ENCODE peak calls at places on chromosomes 6 and 20, in four cellular contexts. One of them, this sample, is unnamed.

GRCh38 chr20:3805594-3806264 is 9.6 kb downstream of the CDC25B start:
- DNase-seq in skeletal muscle cell: peak
- DNase-seq in stimulated activated CD4-positive, alpha-beta T cell treated with anti-CD3 and anti-CD28 coated beads, Interleukin-2, amount 100 ng/mL, for 48 hours: no peak
- DNase-seq in AG10803: peak
- DNase-seq in this sample: no peak

GRCh38 chr20:58287638-58288037 is 21.9 kb upstream of the RAB22A start:
- DNase-seq in AG10803: no peak
- DNase-seq in skeletal muscle cell: no peak
- DNase-seq in stimulated activated CD4-positive, alpha-beta T cell treated with anti-CD3 and anti-CD28 coated beads, Interleukin-2, amount 100 ng/mL, for 48 hours: no peak
- DNase-seq in this sample: no peak

GRCh38 chr20:31675828-31676533 is 38.3 kb downstream of the COX4I2 start:
- DNase-seq in stimulated activated CD4-positive, alpha-beta T cell treated with anti-CD3 and anti-CD28 coated beads, Interleukin-2, amount 100 ng/mL, for 48 hours: peak
- DNase-seq in skeletal muscle cell: no peak
- DNase-seq in AG10803: no peak
- DNase-seq in this sample: no peak

GRCh38 chr20:1761116-1761515 is 103.5 kb upstream of the SIRPG start:
- DNase-seq in stimulated activated CD4-positive, alpha-beta T cell treated with anti-CD3 and anti-CD28 coated beads, Interleukin-2, amount 100 ng/mL, for 48 hours: no peak
- DNase-seq in skeletal muscle cell: peak
- DNase-seq in AG10803: peak
- DNase-seq in this sample: no peak

GRCh38 chr6:155273438-155273837 is 9.6 kb downstream of the CLDN20 start:
- DNase-seq in AG10803: peak
- DNase-seq in skeletal muscle cell: peak
- DNase-seq in stimulated activated CD4-positive, alpha-beta T cell treated with anti-CD3 and anti-CD28 coated beads, Interleukin-2, amount 100 ng/mL, for 48 hours: no peak
- DNase-seq in this sample: peak

GRCh38 chr20:36344517-36345132 is 38.5 kb downstream of the DLGAP4 start:
- DNase-seq in stimulated activated CD4-positive, alpha-beta T cell treated with anti-CD3 and anti-CD28 coated beads, Interleukin-2, amount 100 ng/mL, for 48 hours: peak
- DNase-seq in skeletal muscle cell: peak
- DNase-seq in AG10803: peak
- DNase-seq in this sample: peak

GRCh38 chr6:26232306-26232949 is 132.6 kb upstream of the BTN3A2 start:
- DNase-seq in skeletal muscle cell: no peak
- DNase-seq in stimulated activated CD4-positive, alpha-beta T cell treated with anti-CD3 and anti-CD28 coated beads, Interleukin-2, amount 100 ng/mL, for 48 hours: no peak
- DNase-seq in AG10803: no peak
- DNase-seq in this sample: no peak

GRCh38 chr6:34161857-34162515 is 16.1 kb upstream of the GRM4 start:
- DNase-seq in AG10803: no peak
- DNase-seq in skeletal muscle cell: no peak
- DNase-seq in stimulated activated CD4-positive, alpha-beta T cell treated with anti-CD3 and anti-CD28 coated beads, Interleukin-2, amount 100 ng/mL, for 48 hours: no peak
- DNase-seq in this sample: no peak

GRCh38 chr20:17636523-17637412 is 45.3 kb downstream of the RRBP1 start:
- DNase-seq in AG10803: no peak
- DNase-seq in skeletal muscle cell: no peak
- DNase-seq in stimulated activated CD4-positive, alpha-beta T cell treated with anti-CD3 and anti-CD28 coated beads, Interleukin-2, amount 100 ng/mL, for 48 hours: no peak
- DNase-seq in this sample: peak

GRCh38 chr6:66662196-66662595 is 955.2 kb upstream of the EYS start:
- DNase-seq in skeletal muscle cell: no peak
- DNase-seq in stimulated activated CD4-positive, alpha-beta T cell treated with anti-CD3 and anti-CD28 coated beads, Interleukin-2, amount 100 ng/mL, for 48 hours: no peak
- DNase-seq in AG10803: no peak
- DNase-seq in this sample: peak

GRCh38 chr20:44900231-44900854 is 9.5 kb upstream of the PABPC1L start:
- DNase-seq in skeletal muscle cell: no peak
- DNase-seq in AG10803: no peak
- DNase-seq in stimulated activated CD4-positive, alpha-beta T cell treated with anti-CD3 and anti-CD28 coated beads, Interleukin-2, amount 100 ng/mL, for 48 hours: no peak
- DNase-seq in this sample: no peak

GRCh38 chr20:11511816-11512215 is 405.9 kb upstream of the BTBD3 start:
- DNase-seq in stimulated activated CD4-positive, alpha-beta T cell treated with anti-CD3 and anti-CD28 coated beads, Interleukin-2, amount 100 ng/mL, for 48 hours: no peak
- DNase-seq in AG10803: no peak
- DNase-seq in skeletal muscle cell: no peak
- DNase-seq in this sample: no peak

GRCh38 chr6:111552999-111553398 is 52.7 kb downstream of the TRAF3IP2 start:
- DNase-seq in AG10803: no peak
- DNase-seq in stimulated activated CD4-positive, alpha-beta T cell treated with anti-CD3 and anti-CD28 coated beads, Interleukin-2, amount 100 ng/mL, for 48 hours: no peak
- DNase-seq in skeletal muscle cell: no peak
- DNase-seq in this sample: no peak

GRCh38 chr6:2185056-2185455 is 60.3 kb downstream of the GMDS start:
- DNase-seq in stimulated activated CD4-positive, alpha-beta T cell treated with anti-CD3 and anti-CD28 coated beads, Interleukin-2, amount 100 ng/mL, for 48 hours: no peak
- DNase-seq in AG10803: no peak
- DNase-seq in skeletal muscle cell: no peak
- DNase-seq in this sample: no peak

GRCh38 chr20:44805991-44806729 is 4.2 kb downstream of the RIMS4 start:
- DNase-seq in skeletal muscle cell: peak
- DNase-seq in AG10803: peak
- DNase-seq in stimulated activated CD4-positive, alpha-beta T cell treated with anti-CD3 and anti-CD28 coated beads, Interleukin-2, amount 100 ng/mL, for 48 hours: no peak
- DNase-seq in this sample: peak

GRCh38 chr6:139371421-139372253 is 2.8 kb downstream of the CITED2 start:
- DNase-seq in stimulated activated CD4-positive, alpha-beta T cell treated with anti-CD3 and anti-CD28 coated beads, Interleukin-2, amount 100 ng/mL, for 48 hours: no peak
- DNase-seq in skeletal muscle cell: no peak
- DNase-seq in AG10803: peak
- DNase-seq in this sample: no peak

GRCh38 chr20:32227744-32228688 is 20.3 kb downstream of the POFUT1 start:
- DNase-seq in stimulated activated CD4-positive, alpha-beta T cell treated with anti-CD3 and anti-CD28 coated beads, Interleukin-2, amount 100 ng/mL, for 48 hours: no peak
- DNase-seq in skeletal muscle cell: no peak
- DNase-seq in AG10803: no peak
- DNase-seq in this sample: no peak

GRCh38 chr6:139019722-139020121 is 8.8 kb upstream of the ABRACL start:
- DNase-seq in skeletal muscle cell: no peak
- DNase-seq in AG10803: no peak
- DNase-seq in stimulated activated CD4-positive, alpha-beta T cell treated with anti-CD3 and anti-CD28 coated beads, Interleukin-2, amount 100 ng/mL, for 48 hours: no peak
- DNase-seq in this sample: no peak

GRCh38 chr6:122276637-122277036 is 122.8 kb upstream of the HSF2 start:
- DNase-seq in AG10803: no peak
- DNase-seq in stimulated activated CD4-positive, alpha-beta T cell treated with anti-CD3 and anti-CD28 coated beads, Interleukin-2, amount 100 ng/mL, for 48 hours: no peak
- DNase-seq in skeletal muscle cell: no peak
- DNase-seq in this sample: no peak

GRCh38 chr6:131954775-131955107 is 3.6 kb upstream of the CCN2 start:
- DNase-seq in stimulated activated CD4-positive, alpha-beta T cell treated with anti-CD3 and anti-CD28 coated beads, Interleukin-2, amount 100 ng/mL, for 48 hours: no peak
- DNase-seq in AG10803: peak
- DNase-seq in skeletal muscle cell: peak
- DNase-seq in this sample: no peak

GRCh38 chr20:33915726-33916331 is 77.9 kb upstream of the RALY start:
- DNase-seq in stimulated activated CD4-positive, alpha-beta T cell treated with anti-CD3 and anti-CD28 coated beads, Interleukin-2, amount 100 ng/mL, for 48 hours: peak
- DNase-seq in skeletal muscle cell: no peak
- DNase-seq in AG10803: no peak
- DNase-seq in this sample: no peak

GRCh38 chr6:27213544-27214125 is 33.9 kb upstream of the PRSS16 start:
- DNase-seq in AG10803: no peak
- DNase-seq in skeletal muscle cell: no peak
- DNase-seq in stimulated activated CD4-positive, alpha-beta T cell treated with anti-CD3 and anti-CD28 coated beads, Interleukin-2, amount 100 ng/mL, for 48 hours: no peak
- DNase-seq in this sample: no peak

GRCh38 chr20:25287631-25288290 is 39.9 kb downstream of the PYGB start:
- DNase-seq in AG10803: no peak
- DNase-seq in stimulated activated CD4-positive, alpha-beta T cell treated with anti-CD3 and anti-CD28 coated beads, Interleukin-2, amount 100 ng/mL, for 48 hours: no peak
- DNase-seq in skeletal muscle cell: no peak
- DNase-seq in this sample: no peak

GRCh38 chr6:1325471-1326309 is 13.8 kb downstream of the FOXQ1 start:
- DNase-seq in stimulated activated CD4-positive, alpha-beta T cell treated with anti-CD3 and anti-CD28 coated beads, Interleukin-2, amount 100 ng/mL, for 48 hours: no peak
- DNase-seq in AG10803: peak
- DNase-seq in skeletal muscle cell: peak
- DNase-seq in this sample: no peak

GRCh38 chr6:148563066-148563465 is 183.8 kb upstream of the UST start:
- DNase-seq in skeletal muscle cell: no peak
- DNase-seq in stimulated activated CD4-positive, alpha-beta T cell treated with anti-CD3 and anti-CD28 coated beads, Interleukin-2, amount 100 ng/mL, for 48 hours: no peak
- DNase-seq in AG10803: no peak
- DNase-seq in this sample: no peak

GRCh38 chr6:83381949-83382348 is 48.9 kb downstream of the ME1 start:
- DNase-seq in stimulated activated CD4-positive, alpha-beta T cell treated with anti-CD3 and anti-CD28 coated beads, Interleukin-2, amount 100 ng/mL, for 48 hours: no peak
- DNase-seq in skeletal muscle cell: no peak
- DNase-seq in AG10803: no peak
- DNase-seq in this sample: no peak

GRCh38 chr6:69007781-69008180 is 372.7 kb downstream of the ADGRB3 start:
- DNase-seq in skeletal muscle cell: no peak
- DNase-seq in AG10803: no peak
- DNase-seq in stimulated activated CD4-positive, alpha-beta T cell treated with anti-CD3 and anti-CD28 coated beads, Interleukin-2, amount 100 ng/mL, for 48 hours: no peak
- DNase-seq in this sample: no peak

GRCh38 chr6:72616406-72617015 is 5.4 kb upstream of the KCNQ5 start:
- DNase-seq in skeletal muscle cell: no peak
- DNase-seq in stimulated activated CD4-positive, alpha-beta T cell treated with anti-CD3 and anti-CD28 coated beads, Interleukin-2, amount 100 ng/mL, for 48 hours: no peak
- DNase-seq in AG10803: peak
- DNase-seq in this sample: peak